ENCODE peak calls at places on chromosomes 5 and 9, in four cellular contexts. Z is NCI-H82; C is GM12892; H is activated T-cell treated with anti-CD3 and anti-CD28 coated beads, Interleukin-2, amount 50 U/mL, for 72 hours. A is an unnamed sample.

GRCh38 chr5:133316346-133317343 is 264.8 kb downstream of the HSPA4 start:
- DNase-seq in Z (peak), C (no peak), H (no peak), A (no peak)

GRCh38 chr9:29285818-29286217 is 1712.5 kb upstream of the C9orf72 start:
- DNase-seq in Z (no peak), C (no peak), H (no peak), A (no peak)

GRCh38 chr9:22035591-22036011 is 26.5 kb upstream of the CDKN2B start:
- DNase-seq in Z (no peak), C (no peak), H (no peak), A (no peak)

GRCh38 chr9:109117856-109118801 is 1.6 kb downstream of the TMEM245 start:
- DNase-seq in Z (peak), C (no peak), H (peak), A (peak)

GRCh38 chr9:69945671-69946141 is 97.9 kb upstream of the MAMDC2 start:
- DNase-seq in Z (no peak), C (no peak), H (no peak), A (no peak)

GRCh38 chr9:105328872-105329728 is 84.6 kb downstream of the SLC44A1 start:
- DNase-seq in Z (no peak), C (no peak), H (no peak), A (no peak)

GRCh38 chr9:88808019-88808656 is 183.1 kb upstream of the S1PR3 start:
- DNase-seq in Z (peak), C (no peak), H (no peak), A (no peak)

GRCh38 chr9:133939845-133940244 is 52.3 kb downstream of the VAV2 start:
- DNase-seq in Z (no peak), C (no peak), H (no peak), A (no peak)

GRCh38 chr5:73947876-73948275 is 321.9 kb downstream of the ARHGEF28 start:
- DNase-seq in Z (peak), C (no peak), H (no peak), A (no peak)

GRCh38 chr5:108727154-108727638 is 20.5 kb upstream of the FER start:
- DNase-seq in Z (peak), C (no peak), H (no peak), A (no peak)

GRCh38 chr5:135364416-135365262 is 34.4 kb downstream of the MACROH2A1 start:
- DNase-seq in Z (no peak), C (no peak), H (no peak), A (no peak)

GRCh38 chr5:78500028-78500427 is 139.6 kb downstream of the SCAMP1 start:
- DNase-seq in Z (peak), C (no peak), H (no peak), A (no peak)